ENCODE peak calls at places on chromosomes 2 and 18, in five cellular contexts. J is sigmoid colon, M is ovary, P is GM12892, O is A549. K is an unnamed sample.

GRCh38 chr18:74534981-74535649 is 815 bp downstream of the CNDP1 start:
- DNase-seq in J (no peak), O (no peak), P (no peak), M (no peak), K (no peak)

GRCh38 chr2:178227187-178227586 is 32.9 kb downstream of the OSBPL6 start:
- DNase-seq in O (no peak), P (no peak), M (no peak), J (no peak), K (no peak)

GRCh38 chr2:197011777-197012641 is 85.5 kb upstream of the PGAP1 start:
- DNase-seq in P (no peak), J (no peak), M (no peak), O (peak; percentile 38), K (no peak)

GRCh38 chr2:240431663-240432424 is 3.6 kb upstream of the GPC1 start:
- DNase-seq in M (peak; percentile 13), P (no peak), J (peak; percentile 56), O (no peak), K (peak; percentile 12)

GRCh38 chr2:241994086-241994485 is 124.6 kb downstream of the RTP5 start:
- DNase-seq in P (no peak), J (no peak), O (no peak), M (no peak), K (no peak)

GRCh38 chr2:134602666-134603065 is 116.1 kb downstream of the TMEM163 start:
- DNase-seq in M (no peak), J (no peak), O (no peak), P (no peak), K (no peak)

GRCh38 chr2:188897096-188897495 is 77.1 kb upstream of the COL3A1 start:
- DNase-seq in J (no peak), P (no peak), O (no peak), M (no peak), K (no peak)

GRCh38 chr18:1848716-1849115 is 722.6 kb downstream of the METTL4 start:
- DNase-seq in M (no peak), O (no peak), J (no peak), P (no peak), K (no peak)

GRCh38 chr2:54664238-54664786 is 59.1 kb upstream of the EML6 start:
- DNase-seq in P (no peak), J (no peak), M (no peak), O (no peak), K (no peak)
- TF ChIP-seq POLR2A in P (no peak), J (no peak), M (no peak), O (no peak), K (no peak)

DNA sequence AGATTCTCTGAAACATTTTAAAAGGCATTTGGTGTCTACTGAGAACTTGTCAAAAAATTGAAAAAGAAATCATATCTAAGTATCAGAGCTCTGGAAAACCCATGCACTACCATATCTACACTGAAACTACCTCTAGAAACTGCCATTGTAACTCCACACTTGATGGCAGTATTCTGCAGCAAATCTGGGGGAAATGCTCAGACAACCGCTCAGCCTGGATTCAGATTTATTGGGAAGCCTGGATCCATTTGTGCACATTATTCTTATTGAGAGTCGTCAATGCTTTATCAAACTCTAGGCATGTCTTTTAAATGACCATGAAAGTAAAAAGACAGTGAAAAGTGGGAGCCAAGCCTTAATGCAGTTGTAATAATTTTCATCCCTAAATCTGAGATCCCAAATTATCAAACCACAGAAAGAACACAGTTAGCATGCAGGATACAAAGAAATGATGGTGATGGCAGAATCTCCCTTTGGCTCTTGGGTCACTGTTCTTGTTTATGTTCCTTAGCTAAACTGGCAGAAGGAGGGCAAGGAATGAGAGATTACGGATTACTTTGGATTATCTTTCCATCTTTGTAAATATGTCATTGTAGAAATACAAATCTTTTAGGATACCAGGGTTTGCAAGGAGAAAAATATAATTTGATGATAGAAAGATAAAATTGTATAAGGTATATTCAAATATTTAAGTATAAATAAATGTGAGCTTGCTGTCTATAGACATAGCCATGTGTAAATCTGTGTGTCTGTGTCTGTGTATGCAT is 512.1 kb upstream of the SYT4 start:
- DNase-seq in P (no peak), M (no peak), O (no peak), J (no peak), K (no peak)
- TF ChIP-seq POLR2A in P (no peak), M (no peak), O (no peak), J (no peak), K (no peak)

GRCh38 chr2:172084734-172085459 is 410 bp upstream of the DLX1 start:
- DNase-seq in J (peak; percentile 86), M (peak; percentile 41), O (peak; percentile 79), P (peak; percentile 80), K (peak; percentile 60)
- TF ChIP-seq POLR2A in J (peak; percentile 12), M (no peak), O (peak; percentile 77), P (no peak), K (no peak)

DNA sequence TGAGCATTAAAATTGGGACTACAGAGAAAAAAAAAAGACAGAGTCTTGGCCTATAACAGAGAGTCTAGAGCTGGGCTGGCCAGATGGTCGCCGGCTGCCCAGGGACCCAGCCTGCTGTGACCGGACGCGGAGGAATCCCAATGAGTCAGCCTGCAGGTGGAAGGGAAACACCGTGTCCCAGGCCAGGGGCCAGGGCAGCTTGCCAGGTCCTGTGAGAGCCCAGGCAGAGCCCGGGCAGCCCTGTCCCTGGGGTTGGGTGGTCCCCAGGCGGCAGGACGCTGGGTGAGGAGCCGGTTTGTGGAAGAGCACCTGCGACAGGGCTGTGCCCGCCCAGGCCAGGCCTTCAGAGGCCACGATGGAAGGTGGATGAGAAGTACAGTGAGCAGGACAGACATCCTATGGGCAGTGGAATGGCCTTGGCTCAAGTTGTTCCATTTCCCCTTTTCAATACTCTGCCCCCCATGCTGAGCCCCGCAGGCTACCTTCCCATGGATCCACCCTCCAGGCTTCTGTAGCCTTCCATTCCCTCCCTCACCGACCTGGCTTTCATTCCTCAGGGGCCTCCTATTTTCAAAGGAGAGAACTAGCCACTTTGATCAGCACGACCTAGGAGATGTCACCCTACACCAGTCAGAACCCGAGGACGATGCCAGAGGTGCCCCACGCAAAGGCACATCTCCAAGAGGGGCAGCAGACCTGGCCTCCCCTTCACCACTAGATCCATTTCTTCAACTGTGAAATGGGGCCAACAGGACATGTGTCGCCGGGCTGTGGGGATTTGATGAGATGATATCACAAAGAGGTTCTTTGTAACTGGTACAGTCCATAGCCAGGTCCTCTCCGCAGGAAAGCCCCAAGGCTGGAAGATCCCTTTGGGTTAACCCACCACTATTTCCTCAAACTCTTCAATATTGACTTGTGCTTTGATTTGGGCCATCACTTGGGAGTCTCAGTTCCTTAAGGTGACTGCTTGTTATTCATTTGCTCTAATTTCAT is 87.5 kb downstream of the POLR1A start:
- DNase-seq in P (no peak), J (peak; percentile 68), O (peak; percentile 30), M (no peak), K (peak; percentile 60)
- TF ChIP-seq POLR2A in P (no peak), J (no peak), O (no peak), M (no peak), K (no peak)

DNA sequence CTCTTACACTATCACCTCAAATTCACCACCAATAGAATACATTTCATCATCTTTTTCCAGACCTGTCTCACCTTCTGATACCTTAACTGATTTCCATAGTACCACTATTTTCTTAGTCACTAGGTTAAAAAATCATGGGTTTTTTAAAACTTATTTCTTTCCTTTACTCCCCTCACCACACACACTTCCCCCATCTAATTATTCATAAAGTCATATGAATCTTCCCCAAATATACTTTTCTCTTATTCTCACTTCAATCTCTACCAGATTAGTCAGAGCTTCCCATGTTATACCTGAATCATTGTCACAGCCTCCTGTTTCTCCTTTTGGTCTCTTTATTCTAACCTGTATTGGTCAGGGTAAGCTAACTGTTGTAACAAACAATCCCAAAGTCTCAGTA is 696.3 kb downstream of the BCL11A start:
- DNase-seq in J (no peak), P (no peak), O (no peak), M (no peak), K (no peak)
- TF ChIP-seq POLR2A in J (no peak), P (no peak), O (no peak), M (no peak), K (no peak)

DNA sequence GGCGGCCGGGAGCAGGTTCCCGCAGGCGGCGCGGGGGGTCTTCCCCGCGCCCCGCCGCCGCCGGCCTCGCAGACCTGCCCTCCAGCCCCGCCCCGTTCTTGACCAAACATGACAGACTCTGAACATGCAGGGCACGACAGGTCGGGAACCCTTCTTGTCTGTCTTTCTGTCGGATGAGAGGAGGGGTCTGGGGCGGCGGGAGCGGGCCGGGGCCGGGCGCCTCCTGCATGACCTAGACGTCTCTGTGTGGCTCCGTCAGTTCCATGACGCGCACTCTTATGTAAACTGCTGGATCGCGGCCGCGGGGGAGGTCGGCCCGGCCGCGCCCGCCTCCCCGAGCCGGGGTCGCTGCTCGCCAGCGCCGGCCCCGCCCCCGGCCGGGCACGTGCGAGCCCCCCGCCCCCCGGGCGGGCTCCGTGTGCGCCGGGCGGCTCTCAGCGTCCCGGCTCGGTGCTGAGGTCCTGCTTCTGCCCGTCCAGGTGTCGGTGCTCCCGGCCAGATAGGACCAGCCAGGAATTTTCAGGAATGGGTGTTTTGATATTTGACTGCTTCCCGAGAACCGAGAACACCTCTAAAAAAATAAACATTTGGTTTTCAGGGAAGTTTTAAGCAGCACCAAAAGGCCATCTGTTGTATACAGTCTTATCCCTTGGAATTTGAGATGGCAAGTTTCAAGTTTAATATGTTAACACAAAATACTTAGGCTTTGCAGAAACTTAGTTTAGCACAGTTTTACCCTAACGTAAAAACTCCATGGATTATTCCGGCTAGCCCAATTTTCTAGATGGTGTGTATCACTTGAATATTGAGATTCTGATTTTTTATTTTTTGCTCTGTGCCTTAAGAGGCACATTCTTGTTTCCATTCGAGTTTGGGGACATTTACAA is 733 bp downstream of the ZC3H6 start:
- DNase-seq in J (peak; percentile 95), P (peak; percentile 52), O (peak; percentile 46), M (peak; percentile 93), K (peak; percentile 91)
- TF ChIP-seq POLR2A in J (no peak), P (peak; percentile 70), O (peak; percentile 67), M (peak; percentile 48), K (peak; percentile 85)

DNA sequence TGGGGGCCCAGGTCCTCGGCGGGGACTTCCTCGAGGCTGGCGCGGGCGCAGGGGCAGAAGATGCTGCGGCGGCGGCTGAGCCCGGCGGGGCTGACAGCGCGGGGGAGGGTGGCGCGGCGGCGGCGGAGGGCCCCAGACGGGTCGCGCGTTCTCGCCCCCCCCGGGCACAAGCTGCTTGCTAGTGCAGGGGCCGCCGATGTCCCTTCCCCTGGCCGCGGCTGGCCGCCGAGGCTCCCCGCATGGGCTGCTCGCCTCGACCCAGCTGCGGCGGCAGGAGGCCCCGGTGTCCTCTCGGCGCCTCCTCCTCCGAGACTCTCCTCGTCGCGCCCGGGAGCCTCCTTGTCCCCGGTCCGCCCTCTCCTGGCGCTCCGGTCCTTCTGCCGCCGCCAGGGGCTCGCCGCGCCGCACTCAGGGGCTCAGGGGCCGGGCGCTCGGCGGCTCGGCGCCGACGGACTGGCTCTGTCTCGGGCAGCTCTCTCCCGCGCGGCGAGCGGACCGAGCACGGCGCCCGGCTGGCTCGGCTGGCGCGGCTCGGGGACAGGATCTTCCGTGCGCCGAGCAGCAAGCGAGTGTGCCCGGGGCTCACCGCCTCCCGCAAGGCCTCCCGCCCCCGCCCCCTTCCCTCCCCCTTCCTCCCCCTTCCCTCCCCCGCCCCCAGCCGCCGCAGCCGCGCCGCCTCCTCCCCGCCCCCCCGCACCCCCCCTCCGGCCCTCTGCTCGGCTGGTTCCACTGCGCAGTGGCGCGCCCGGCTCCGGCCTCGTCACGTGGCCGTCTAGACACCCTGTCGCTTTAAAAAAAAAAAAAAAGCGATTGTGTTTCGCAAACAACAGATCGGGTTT is 902 bp upstream of the SMAD7 start:
- DNase-seq in J (peak; percentile 95), O (no peak), M (peak; percentile 82), P (peak; percentile 68), K (peak; percentile 86)
- TF ChIP-seq POLR2A in J (no peak), O (peak; percentile 72), M (peak; percentile 59), P (peak; percentile 64), K (peak; percentile 86)